ENCODE peak calls at places on chromosomes 11 and 22, in four cellular contexts. T is Caco-2, N is astrocyte of the cerebellum, X is MCF 10A. W is an unnamed sample.

GRCh38 chr11:61294717-61295595 is at the start of gene VWCE:
- DNase-seq in N (no peak), T (peak), X (no peak), W (peak)

GRCh38 chr22:19959043-19959586 is 17.5 kb upstream of the TXNRD2 start:
- DNase-seq in T (peak), X (no peak), N (no peak), W (peak)

GRCh38 chr22:49621601-49622210 is 206.0 kb downstream of the BRD1 start:
- DNase-seq in X (no peak), N (no peak), T (no peak), W (no peak)

GRCh38 chr22:44535362-44536095 is 37.5 kb upstream of the RTL6 start:
- DNase-seq in N (no peak), T (no peak), X (no peak), W (no peak)

GRCh38 chr11:90476442-90477007 is 253.7 kb upstream of the CHORDC1 start:
- DNase-seq in X (peak), T (peak), N (peak), W (peak)

GRCh38 chr11:76657139-76657823 is 13.3 kb downstream of the LRRC32 start:
- DNase-seq in N (no peak), T (no peak), X (no peak), W (peak)

GRCh38 chr11:7306900-7307299 is 55.2 kb downstream of the SYT9 start:
- DNase-seq in N (no peak), T (no peak), X (no peak), W (no peak)

GRCh38 chr22:28883917-28884753 is 763 bp downstream of the ZNRF3 start:
- DNase-seq in T (peak), X (peak), N (no peak), W (peak)

GRCh38 chr11:85965202-85965601 is 103.7 kb downstream of the PICALM start:
- DNase-seq in N (no peak), X (no peak), T (no peak), W (no peak)

GRCh38 chr11:15227011-15227410 is 112.3 kb downstream of the INSC start:
- DNase-seq in N (no peak), X (no peak), T (no peak), W (no peak)

GRCh38 chr22:36999463-36999862 is 19.8 kb downstream of the TST start:
- DNase-seq in T (no peak), N (no peak), X (peak), W (no peak)

GRCh38 chr11:72752088-72752914 is at the start of gene ARAP1:
- DNase-seq in N (no peak), X (peak), T (peak), W (peak)

GRCh38 chr11:32225491-32226285 is 134.8 kb downstream of the RCN1 start:
- DNase-seq in X (no peak), T (no peak), N (no peak), W (no peak)

GRCh38 chr11:70233511-70233919 is 30.4 kb downstream of the FADD start:
- DNase-seq in T (no peak), X (peak), N (peak), W (no peak)

GRCh38 chr22:35313311-35314121 is 13.8 kb downstream of the TOM1 start:
- DNase-seq in N (peak), T (no peak), X (peak), W (peak)

GRCh38 chr11:69587454-69588081 is 53.4 kb upstream of the CCND1 start:
- DNase-seq in T (no peak), X (peak), N (no peak), W (no peak)

GRCh38 chr11:123122852-123123251 is 60.9 kb upstream of the HSPA8 start:
- DNase-seq in T (no peak), N (no peak), X (no peak), W (no peak)

GRCh38 chr11:132623496-132623895 is 908.8 kb downstream of the OPCML start:
- DNase-seq in X (peak), N (no peak), T (no peak), W (no peak)

GRCh38 chr11:124934862-124935547 is 842 bp downstream of the HEPACAM start:
- DNase-seq in X (peak), T (peak), N (peak), W (no peak)

GRCh38 chr11:8095356-8095755 is 14.3 kb downstream of the TUB start:
- DNase-seq in X (no peak), T (no peak), N (no peak), W (no peak)

GRCh38 chr11:43503417-43503816 is 144.7 kb downstream of the TTC17 start:
- DNase-seq in X (no peak), T (no peak), N (no peak), W (no peak)

GRCh38 chr11:46838501-46838900 is 7.6 kb downstream of the CKAP5 start:
- DNase-seq in T (no peak), N (no peak), X (no peak), W (no peak)

GRCh38 chr11:71147331-71147730 is 105.0 kb downstream of the SHANK2 start:
- DNase-seq in T (no peak), X (no peak), N (no peak), W (no peak)

GRCh38 chr22:17234144-17234623 is 14.9 kb upstream of the ADA2 start:
- DNase-seq in N (no peak), X (no peak), T (no peak), W (peak)

GRCh38 chr11:40787243-40787642 is 672.2 kb downstream of the LRRC4C start:
- DNase-seq in N (no peak), T (no peak), X (no peak), W (no peak)

GRCh38 chr11:36774603-36775002 is 176.6 kb upstream of the RAG2 start:
- DNase-seq in T (no peak), N (no peak), X (peak), W (no peak)

GRCh38 chr11:82458777-82459176 is 274.9 kb downstream of the FAM181B start:
- DNase-seq in X (no peak), T (no peak), N (no peak), W (peak)

GRCh38 chr11:94295534-94295933 is 8.8 kb upstream of the IZUMO1R start:
- DNase-seq in X (peak), T (no peak), N (no peak), W (no peak)

GRCh38 chr11:27205269-27205668 is 157.7 kb downstream of the CCDC34 start:
- DNase-seq in X (no peak), N (no peak), T (peak), W (no peak)

GRCh38 chr11:31995525-31996123 is 95.2 kb upstream of the RCN1 start:
- DNase-seq in N (no peak), T (no peak), X (no peak), W (no peak)

GRCh38 chr11:74319139-74319538 is 7.7 kb upstream of the P4HA3 start:
- DNase-seq in N (peak), X (peak), T (no peak), W (no peak)

GRCh38 chr22:29163808-29164207 is 41.9 kb upstream of the EMID1 start:
- DNase-seq in X (no peak), T (no peak), N (no peak), W (no peak)

GRCh38 chr11:72630104-72630852 is 43.9 kb downstream of the PDE2A start:
- DNase-seq in N (no peak), T (no peak), X (no peak), W (no peak)

GRCh38 chr11:62854825-62855570 is 15.6 kb upstream of the WDR74 start:
- DNase-seq in N (no peak), T (no peak), X (no peak), W (no peak)

GRCh38 chr22:45966320-45966891 is 10.6 kb downstream of the WNT7B start:
- DNase-seq in T (no peak), X (no peak), N (no peak), W (no peak)

GRCh38 chr11:10809373-10810199 is 860 bp upstream of the EIF4G2 start:
- DNase-seq in N (peak), T (peak), X (peak), W (peak)

GRCh38 chr22:38832005-38832978 is 11.5 kb downstream of the NPTXR start:
- DNase-seq in T (no peak), N (no peak), X (no peak), W (peak)

GRCh38 chr11:126167476-126167875 is 44.0 kb downstream of the RPUSD4 start:
- DNase-seq in N (peak), T (no peak), X (no peak), W (no peak)

GRCh38 chr11:17906436-17906835 is 106.4 kb downstream of the SERGEF start:
- DNase-seq in T (peak), X (peak), N (no peak), W (peak)
- TF ChIP-seq CTCF in T (peak), X (peak), N (no peak), W (no peak)

GRCh38 chr11:65646921-65647701 is 9.2 kb downstream of the SIPA1 start:
- DNase-seq in T (peak), X (no peak), N (no peak), W (peak)
- TF ChIP-seq CTCF in T (no peak), X (no peak), N (no peak), W (no peak)

DNA sequence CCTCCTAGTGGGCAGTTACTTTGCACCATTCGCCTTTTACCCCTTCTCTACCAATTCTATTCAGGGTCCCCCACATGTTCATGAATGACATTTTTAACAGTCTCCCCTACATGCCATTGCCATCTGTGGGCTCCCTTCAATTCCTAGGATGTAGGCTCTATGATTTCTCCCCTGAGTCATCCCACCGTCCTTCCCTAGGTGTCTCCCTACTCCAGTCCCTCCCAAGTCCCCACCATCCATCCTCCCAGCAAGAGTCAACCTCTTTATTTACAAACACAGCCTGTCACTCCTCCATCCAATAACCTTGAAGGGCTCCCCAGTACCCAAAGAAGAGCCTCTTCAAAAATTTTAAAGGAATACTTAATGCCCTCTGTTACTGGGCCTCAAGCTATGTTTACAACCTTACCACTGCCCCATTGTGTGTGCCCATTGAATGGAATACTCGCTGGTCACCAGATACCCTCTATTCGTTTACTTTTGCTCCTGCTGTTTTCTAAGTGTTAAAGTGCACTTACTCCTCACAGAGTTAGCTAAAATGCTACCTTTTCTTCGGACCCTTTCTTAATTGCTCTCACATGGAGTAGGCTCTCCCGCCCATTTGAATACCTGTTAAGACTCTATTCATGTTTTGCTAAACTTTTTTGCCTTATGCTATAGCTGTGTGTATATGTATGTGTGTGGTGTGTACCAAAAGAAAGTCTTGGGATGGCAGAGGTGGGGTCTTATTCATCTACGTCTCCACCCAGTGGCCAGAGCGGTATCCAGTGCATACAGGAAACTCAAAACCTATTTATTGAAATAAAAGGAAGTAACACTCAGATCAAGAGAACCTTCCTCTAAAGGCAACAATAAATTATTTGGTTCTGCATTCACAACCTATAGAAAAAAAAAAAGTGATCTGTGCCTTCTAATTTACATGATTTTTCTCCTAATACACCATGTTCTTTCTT is 235.8 kb upstream of the CCDC90B start:
- DNase-seq in N (no peak), X (peak), T (peak), W (no peak)
- TF ChIP-seq CTCF in N (peak), X (no peak), T (peak), W (no peak)

GRCh38 chr11:13480198-13480597 is 15.6 kb downstream of the PTH start:
- DNase-seq in X (peak), N (no peak), T (peak), W (no peak)
- TF ChIP-seq CTCF in X (no peak), N (no peak), T (no peak), W (no peak)

GRCh38 chr11:2173150-2173693 is 1.6 kb upstream of the TH start:
- DNase-seq in T (no peak), X (no peak), N (no peak), W (no peak)
- TF ChIP-seq CTCF in T (peak), X (peak), N (peak), W (no peak)

DNA sequence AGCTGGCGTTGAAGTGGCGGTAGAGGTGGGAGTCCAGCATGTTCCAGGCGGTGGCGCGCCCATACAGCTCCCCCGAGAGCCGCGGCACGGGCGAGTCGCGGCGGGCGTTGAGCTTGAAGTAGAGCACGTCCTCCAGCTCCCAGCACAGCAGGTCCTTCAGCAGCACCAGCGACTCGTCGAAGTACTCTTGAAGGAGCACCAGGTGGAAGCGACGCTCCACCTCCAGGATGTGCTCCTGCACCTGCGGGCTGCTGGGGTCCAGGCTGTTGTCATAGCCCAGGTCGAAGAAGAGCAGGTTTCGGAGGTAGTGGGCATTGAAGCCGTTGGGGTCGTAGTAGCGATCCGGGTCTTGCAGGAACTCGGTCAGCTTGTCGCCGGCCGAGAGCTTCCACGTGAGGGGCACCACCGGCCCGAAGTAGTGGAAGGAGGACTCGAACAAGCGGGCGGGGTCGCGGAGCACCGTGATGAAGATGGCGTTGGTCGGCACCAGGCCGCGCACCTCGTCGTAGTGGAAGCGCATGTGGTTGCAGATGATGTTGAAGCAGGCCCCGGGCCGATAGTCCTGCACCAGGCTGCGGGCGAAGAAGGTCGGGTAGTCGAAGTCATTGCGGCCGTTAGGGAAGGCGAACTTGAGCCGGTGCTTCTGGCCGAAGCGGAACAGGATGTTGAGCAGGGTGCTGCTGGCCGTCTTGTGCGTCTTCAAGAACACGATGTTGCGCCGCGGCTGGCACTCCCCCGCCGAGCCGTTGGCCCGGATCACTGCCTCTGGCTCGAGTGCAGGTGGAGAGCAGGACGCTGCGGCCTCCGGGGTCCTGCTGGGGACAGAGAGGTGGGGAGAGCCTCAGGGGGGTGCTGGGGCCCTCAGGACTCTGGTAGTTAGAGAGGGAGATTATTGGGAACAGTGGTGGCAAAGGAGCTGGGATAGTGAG is 9.0 kb upstream of the SEC14L6 start:
- DNase-seq in X (no peak), N (no peak), T (peak), W (no peak)
- TF ChIP-seq CTCF in X (no peak), N (no peak), T (peak), W (no peak)

DNA sequence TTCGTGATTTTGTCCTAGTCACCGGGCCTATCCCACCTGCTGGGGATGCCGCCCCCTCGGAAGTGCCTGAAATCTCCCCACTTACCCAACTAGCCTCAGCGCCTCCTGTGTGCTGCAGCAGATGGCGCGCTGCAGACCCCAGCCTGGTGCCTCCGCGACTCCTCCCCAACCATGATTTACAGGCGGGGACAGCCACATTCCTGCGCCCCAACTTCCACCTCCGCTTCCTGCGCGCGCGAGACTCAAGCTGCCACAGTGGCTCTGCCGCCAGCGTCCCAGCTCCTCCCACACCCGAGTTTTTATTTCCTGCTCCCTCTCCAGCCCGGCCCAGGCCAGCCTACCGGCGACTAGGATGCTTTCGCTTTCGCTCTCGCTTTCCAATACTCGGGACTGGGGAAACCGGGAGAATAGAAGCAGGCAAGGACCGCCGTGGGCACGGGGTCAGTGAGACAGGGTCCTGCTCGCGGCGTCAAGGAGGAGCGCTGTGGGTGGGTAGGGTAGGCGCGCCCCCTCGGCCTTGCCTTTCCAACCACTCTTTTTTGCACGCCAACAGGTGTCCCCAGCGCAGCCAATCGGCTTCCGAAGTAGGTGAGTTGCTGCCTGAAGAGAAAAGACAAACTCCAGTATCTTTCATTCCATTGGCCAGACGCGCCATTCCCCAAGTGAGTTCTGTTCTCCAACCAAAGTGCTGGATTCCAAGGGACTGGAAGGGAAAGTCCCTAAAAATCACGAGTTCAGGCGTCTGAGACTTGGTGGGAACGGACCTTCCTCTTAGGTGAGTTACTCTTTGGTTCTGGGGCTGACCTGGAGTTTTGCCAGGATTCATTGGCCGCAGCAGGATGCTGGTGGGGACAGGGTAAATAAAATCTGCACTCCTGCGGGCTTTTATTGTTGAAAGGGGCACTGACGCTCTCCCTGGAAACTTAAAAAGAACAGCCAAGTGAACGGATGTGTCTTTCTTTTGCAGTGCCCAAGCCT is at the start of gene FAM111A:
- DNase-seq in X (peak), T (peak), N (peak), W (peak)
- TF ChIP-seq CTCF in X (peak), T (peak), N (peak), W (no peak)